ENCODE peak calls at places on chromosome 22, in eight cellular contexts. One of them, this sample, is unnamed. For H3K4me1, the result is how much of the 10 kb centered on the place peaks cover.

GRCh38 chr22:47534150-47535133 is 772.0 kb downstream of the TBC1D22A start:
- DNase-seq in HCT116: no peak
- DNase-seq in pancreas: no peak
- DNase-seq in neural progenitor cell: no peak
- DNase-seq in tibial artery: no peak
- DNase-seq in cardiac muscle cell: no peak
- DNase-seq in adrenal gland: no peak
- DNase-seq in psoas muscle: no peak
- DNase-seq in this sample: no peak

GRCh38 chr22:11628651-11629511 is 3899.1 kb upstream of the OR11H1 start:
- DNase-seq in HCT116: no peak
- DNase-seq in pancreas: no peak
- DNase-seq in neural progenitor cell: no peak
- DNase-seq in tibial artery: no peak
- DNase-seq in cardiac muscle cell: no peak
- DNase-seq in adrenal gland: peak
- DNase-seq in psoas muscle: peak
- DNase-seq in this sample: no peak

GRCh38 chr22:17890892-17891291 is 116.6 kb upstream of the BID start:
- DNase-seq in HCT116: no peak
- DNase-seq in pancreas: no peak
- DNase-seq in neural progenitor cell: no peak
- DNase-seq in tibial artery: no peak
- DNase-seq in cardiac muscle cell: no peak
- DNase-seq in adrenal gland: no peak
- DNase-seq in psoas muscle: no peak
- DNase-seq in this sample: no peak

GRCh38 chr22:20569059-20570058 is 61.9 kb downstream of the MED15 start:
- DNase-seq in HCT116: peak
- DNase-seq in pancreas: no peak
- DNase-seq in neural progenitor cell: no peak
- DNase-seq in tibial artery: peak
- DNase-seq in cardiac muscle cell: peak
- DNase-seq in adrenal gland: peak
- DNase-seq in psoas muscle: peak
- DNase-seq in this sample: peak

GRCh38 chr22:26587991-26588613 is 1.8 kb downstream of the TPST2 start:
- DNase-seq in HCT116: no peak
- DNase-seq in pancreas: no peak
- DNase-seq in neural progenitor cell: no peak
- DNase-seq in tibial artery: no peak
- DNase-seq in cardiac muscle cell: no peak
- DNase-seq in adrenal gland: no peak
- DNase-seq in psoas muscle: no peak
- DNase-seq in this sample: no peak

GRCh38 chr22:47157486-47158270 is 395.2 kb downstream of the TBC1D22A start:
- DNase-seq in HCT116: no peak
- DNase-seq in pancreas: no peak
- DNase-seq in neural progenitor cell: no peak
- DNase-seq in tibial artery: no peak
- DNase-seq in cardiac muscle cell: no peak
- DNase-seq in adrenal gland: no peak
- DNase-seq in psoas muscle: peak
- DNase-seq in this sample: no peak

GRCh38 chr22:19036523-19037273 is 85.5 kb downstream of the DGCR2 start:
- DNase-seq in HCT116: no peak
- DNase-seq in pancreas: no peak
- DNase-seq in neural progenitor cell: no peak
- DNase-seq in tibial artery: peak
- DNase-seq in cardiac muscle cell: peak
- DNase-seq in adrenal gland: peak
- DNase-seq in psoas muscle: no peak
- DNase-seq in this sample: no peak

GRCh38 chr22:20117656-20118571 is 888 bp upstream of the TRMT2A start:
- DNase-seq in HCT116: no peak
- DNase-seq in pancreas: no peak
- DNase-seq in neural progenitor cell: peak
- DNase-seq in tibial artery: no peak
- DNase-seq in cardiac muscle cell: peak
- DNase-seq in adrenal gland: no peak
- DNase-seq in psoas muscle: peak
- DNase-seq in this sample: peak

GRCh38 chr22:34370711-34371110 is 450.4 kb upstream of the LARGE1 start:
- DNase-seq in HCT116: no peak
- DNase-seq in pancreas: no peak
- DNase-seq in neural progenitor cell: no peak
- DNase-seq in tibial artery: no peak
- DNase-seq in cardiac muscle cell: no peak
- DNase-seq in adrenal gland: no peak
- DNase-seq in psoas muscle: no peak
- DNase-seq in this sample: no peak

GRCh38 chr22:19429950-19430889 is 1.3 kb downstream of the HIRA start:
- DNase-seq in HCT116: no peak
- DNase-seq in pancreas: no peak
- DNase-seq in neural progenitor cell: peak
- DNase-seq in tibial artery: no peak
- DNase-seq in cardiac muscle cell: peak
- DNase-seq in adrenal gland: peak
- DNase-seq in psoas muscle: no peak
- DNase-seq in this sample: peak

GRCh38 chr22:17939011-17939410 is 85.3 kb downstream of the MICAL3 start:
- DNase-seq in HCT116: no peak
- DNase-seq in pancreas: no peak
- DNase-seq in neural progenitor cell: no peak
- DNase-seq in tibial artery: no peak
- DNase-seq in cardiac muscle cell: no peak
- DNase-seq in adrenal gland: peak
- DNase-seq in psoas muscle: no peak
- DNase-seq in this sample: no peak

GRCh38 chr22:31173386-31174145 is 13.6 kb downstream of the RNF185 start:
- DNase-seq in HCT116: no peak
- DNase-seq in pancreas: no peak
- DNase-seq in neural progenitor cell: no peak
- DNase-seq in tibial artery: no peak
- DNase-seq in cardiac muscle cell: peak
- DNase-seq in adrenal gland: no peak
- DNase-seq in psoas muscle: no peak
- DNase-seq in this sample: no peak

GRCh38 chr22:46040471-46041465 is 63.8 kb upstream of the WNT7B start:
- DNase-seq in HCT116: no peak
- DNase-seq in pancreas: peak
- DNase-seq in neural progenitor cell: no peak
- DNase-seq in tibial artery: peak
- DNase-seq in cardiac muscle cell: no peak
- DNase-seq in adrenal gland: peak
- DNase-seq in psoas muscle: peak
- DNase-seq in this sample: no peak

GRCh38 chr22:26590525-26590858 is 560 bp upstream of the TPST2 start:
- DNase-seq in HCT116: no peak
- DNase-seq in pancreas: no peak
- DNase-seq in neural progenitor cell: no peak
- DNase-seq in tibial artery: no peak
- DNase-seq in cardiac muscle cell: peak
- DNase-seq in adrenal gland: peak
- DNase-seq in psoas muscle: no peak
- DNase-seq in this sample: no peak

GRCh38 chr22:27752141-27752540 is 49.4 kb downstream of the MN1 start:
- DNase-seq in HCT116: no peak
- DNase-seq in pancreas: no peak
- DNase-seq in neural progenitor cell: no peak
- DNase-seq in tibial artery: no peak
- DNase-seq in cardiac muscle cell: no peak
- DNase-seq in adrenal gland: no peak
- DNase-seq in psoas muscle: no peak
- DNase-seq in this sample: no peak
- H3K4me1 ChIP-seq in HCT116: under half
- H3K4me1 ChIP-seq in pancreas: under half
- H3K4me1 ChIP-seq in neural progenitor cell: under half
- H3K4me1 ChIP-seq in tibial artery: under half
- H3K4me1 ChIP-seq in cardiac muscle cell: under half
- H3K4me1 ChIP-seq in adrenal gland: under half
- H3K4me1 ChIP-seq in psoas muscle: under half
- H3K4me1 ChIP-seq in this sample: under half

DNA sequence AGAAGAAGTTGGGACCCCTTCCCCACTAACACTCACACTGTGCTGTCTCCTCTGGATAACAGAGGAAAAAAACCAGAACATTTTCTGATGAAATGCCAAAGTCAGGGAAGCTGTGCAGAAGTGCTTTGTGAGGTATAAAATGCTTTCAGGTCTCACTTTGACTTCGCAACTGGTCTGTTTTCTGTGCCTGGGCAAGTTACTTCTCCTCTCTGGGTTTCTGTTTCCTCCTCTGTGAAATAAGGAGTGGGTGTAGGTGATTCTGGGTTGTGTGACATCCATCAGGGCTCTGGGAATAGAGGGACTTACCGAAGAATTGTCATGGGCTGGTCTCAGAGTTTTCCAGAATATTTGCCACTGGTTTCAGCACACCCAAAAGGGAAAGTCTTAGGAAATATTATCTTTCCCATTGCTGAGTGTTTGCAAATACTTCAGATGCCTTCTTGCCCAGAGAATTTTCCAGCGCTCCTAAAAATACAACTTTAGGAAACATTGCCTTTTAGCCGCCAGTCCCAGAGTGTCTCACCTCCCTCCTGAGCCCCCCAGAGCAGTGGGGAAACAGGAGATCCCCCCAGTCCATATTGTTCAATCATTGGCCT is 118.5 kb downstream of the KIAA1671 start:
- DNase-seq in HCT116: no peak
- DNase-seq in pancreas: no peak
- DNase-seq in neural progenitor cell: no peak
- DNase-seq in tibial artery: no peak
- DNase-seq in cardiac muscle cell: peak
- DNase-seq in adrenal gland: no peak
- DNase-seq in psoas muscle: no peak
- DNase-seq in this sample: no peak
- H3K27ac ChIP-seq in HCT116: no peak
- H3K27ac ChIP-seq in pancreas: no peak
- H3K27ac ChIP-seq in neural progenitor cell: no peak
- H3K27ac ChIP-seq in tibial artery: peak
- H3K27ac ChIP-seq in cardiac muscle cell: peak
- H3K27ac ChIP-seq in adrenal gland: peak
- H3K27ac ChIP-seq in psoas muscle: no peak
- H3K27ac ChIP-seq in this sample: no peak

DNA sequence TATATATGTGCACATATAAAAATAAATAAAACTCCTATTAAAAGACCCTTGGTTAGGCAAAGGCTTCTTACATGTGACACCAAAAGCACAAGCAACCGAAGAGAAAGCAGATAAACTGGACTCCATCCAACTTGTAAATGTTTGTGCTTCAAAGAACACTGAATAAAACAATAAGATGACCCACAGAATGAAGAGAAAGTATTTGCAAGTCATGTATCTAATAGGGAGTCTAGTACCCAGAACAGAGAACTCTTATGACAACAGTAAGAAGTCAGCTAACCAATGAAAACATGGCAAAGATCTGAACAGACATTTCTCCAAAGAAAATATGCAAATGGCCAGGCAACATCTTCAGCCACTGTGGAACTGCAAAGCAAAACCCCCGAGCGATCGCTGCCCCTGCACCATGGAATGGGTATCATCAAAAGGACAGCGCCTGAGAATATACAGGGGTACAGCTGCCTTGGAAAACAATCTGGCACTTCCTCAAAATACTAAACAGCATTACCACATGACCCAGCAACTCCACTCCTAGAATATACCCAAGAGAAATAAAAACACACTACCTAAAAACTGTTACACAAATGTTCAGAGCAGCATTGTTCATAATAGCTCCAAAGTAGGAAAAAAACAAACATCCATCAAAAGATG is 17.2 kb downstream of the BRD1 start:
- DNase-seq in HCT116: no peak
- DNase-seq in pancreas: no peak
- DNase-seq in neural progenitor cell: no peak
- DNase-seq in tibial artery: no peak
- DNase-seq in cardiac muscle cell: peak
- DNase-seq in adrenal gland: no peak
- DNase-seq in psoas muscle: no peak
- DNase-seq in this sample: no peak
- H3K4me3 ChIP-seq in HCT116: no peak
- H3K4me3 ChIP-seq in pancreas: no peak
- H3K4me3 ChIP-seq in neural progenitor cell: no peak
- H3K4me3 ChIP-seq in tibial artery: no peak
- H3K4me3 ChIP-seq in cardiac muscle cell: no peak
- H3K4me3 ChIP-seq in adrenal gland: no peak
- H3K4me3 ChIP-seq in psoas muscle: no peak
- H3K4me3 ChIP-seq in this sample: no peak

GRCh38 chr22:38706101-38706884 is 549 bp downstream of the GTPBP1 start:
- DNase-seq in HCT116: no peak
- DNase-seq in pancreas: peak
- DNase-seq in neural progenitor cell: peak
- DNase-seq in tibial artery: peak
- DNase-seq in cardiac muscle cell: peak
- DNase-seq in adrenal gland: peak
- DNase-seq in psoas muscle: peak
- DNase-seq in this sample: no peak

GRCh38 chr22:38706885-38707180 is 1.1 kb downstream of the GTPBP1 start:
- DNase-seq in HCT116: no peak
- DNase-seq in pancreas: no peak
- DNase-seq in neural progenitor cell: no peak
- DNase-seq in tibial artery: no peak
- DNase-seq in cardiac muscle cell: no peak
- DNase-seq in adrenal gland: no peak
- DNase-seq in psoas muscle: no peak
- DNase-seq in this sample: no peak

GRCh38 chr22:38707346-38707745 is 1.6 kb downstream of the GTPBP1 start:
- DNase-seq in HCT116: no peak
- DNase-seq in pancreas: no peak
- DNase-seq in neural progenitor cell: no peak
- DNase-seq in tibial artery: no peak
- DNase-seq in cardiac muscle cell: peak
- DNase-seq in adrenal gland: no peak
- DNase-seq in psoas muscle: no peak
- DNase-seq in this sample: no peak

GRCh38 chr22:38705235-38706100 is at the start of gene GTPBP1:
- DNase-seq in HCT116: peak
- DNase-seq in pancreas: peak
- DNase-seq in neural progenitor cell: peak
- DNase-seq in tibial artery: peak
- DNase-seq in cardiac muscle cell: peak
- DNase-seq in adrenal gland: peak
- DNase-seq in psoas muscle: peak
- DNase-seq in this sample: peak

GRCh38 chr22:38704568-38705234 is 1.0 kb upstream of the GTPBP1 start:
- DNase-seq in HCT116: no peak
- DNase-seq in pancreas: no peak
- DNase-seq in neural progenitor cell: peak
- DNase-seq in tibial artery: no peak
- DNase-seq in cardiac muscle cell: no peak
- DNase-seq in adrenal gland: no peak
- DNase-seq in psoas muscle: no peak
- DNase-seq in this sample: no peak
- H3K4me1 ChIP-seq in HCT116: under half
- H3K4me1 ChIP-seq in pancreas: under half
- H3K4me1 ChIP-seq in neural progenitor cell: under half
- H3K4me1 ChIP-seq in tibial artery: under half
- H3K4me1 ChIP-seq in cardiac muscle cell: under half
- H3K4me1 ChIP-seq in adrenal gland: under half
- H3K4me1 ChIP-seq in psoas muscle: under half
- H3K4me1 ChIP-seq in this sample: under half